ENCODE peak calls at places on chromosomes 6 and 20, in nine cellular contexts. A is CD4-positive, alpha-beta memory T cell; P is GM23338; H is cardiac muscle cell; Z is thoracic aorta; D is left ventricle myocardium inferior; E is IMR-90; R is CD8-positive, alpha-beta memory T cell; N is lower lobe of right lung. U is an unnamed sample.
A peak's percentile ranks its signal among the peaks of the same experiment; 100 is the strongest.

GRCh38 chr6:8193541-8193940 is 91.2 kb upstream of the EEF1E1 start:
- DNase-seq in A (no peak), P (no peak), H (no peak), Z (no peak), D (no peak), E (peak; percentile 39), R (no peak), N (no peak), U (no peak)

GRCh38 chr6:163665464-163665863 is 250.9 kb downstream of the QKI start:
- DNase-seq in A (no peak), P (no peak), H (no peak), Z (no peak), D (no peak), E (no peak), R (no peak), N (no peak), U (no peak)

GRCh38 chr6:150898390-150899170 is 33.1 kb downstream of the MTHFD1L start:
- DNase-seq in A (no peak), P (no peak), H (no peak), Z (no peak), D (no peak), E (peak; percentile 57), R (no peak), N (no peak), U (peak; percentile 74)

GRCh38 chr20:10696650-10697049 is 22.9 kb upstream of the JAG1 start:
- DNase-seq in A (no peak), P (peak; percentile 75), H (no peak), Z (no peak), D (no peak), E (no peak), R (no peak), N (no peak), U (no peak)

GRCh38 chr6:47701374-47701773 is 3.0 kb downstream of the ADGRF4 start:
- DNase-seq in A (no peak), P (no peak), H (no peak), Z (no peak), D (no peak), E (no peak), R (no peak), N (no peak), U (no peak)

GRCh38 chr6:125547320-125547843 is 202.1 kb upstream of the HEY2 start:
- DNase-seq in A (no peak), P (no peak), H (no peak), Z (no peak), D (no peak), E (no peak), R (no peak), N (no peak), U (peak; percentile 93)

GRCh38 chr20:38193586-38194105 is 28.6 kb upstream of the TGM2 start:
- DNase-seq in A (no peak), P (no peak), H (no peak), Z (no peak), D (no peak), E (no peak), R (no peak), N (no peak), U (no peak)

GRCh38 chr6:1313364-1313754 is 1.5 kb downstream of the FOXQ1 start:
- DNase-seq in A (no peak), P (peak; percentile 52), H (no peak), Z (no peak), D (no peak), E (no peak), R (no peak), N (no peak), U (no peak)

GRCh38 chr6:36607782-36608386 is 13.7 kb downstream of the SRSF3 start:
- DNase-seq in A (no peak), P (no peak), H (no peak), Z (no peak), D (no peak), E (no peak), R (no peak), N (no peak), U (no peak)

GRCh38 chr20:56788041-56788670 is 159.1 kb downstream of the TFAP2C start:
- DNase-seq in A (no peak), P (no peak), H (no peak), Z (no peak), D (no peak), E (peak; percentile 95), R (no peak), N (no peak), U (no peak)

GRCh38 chr20:38644588-38644987 is 43.0 kb downstream of the ARHGAP40 start:
- DNase-seq in A (no peak), P (no peak), H (no peak), Z (no peak), D (no peak), E (no peak), R (no peak), N (no peak), U (no peak)

GRCh38 chr20:3803854-3804253 is 7.7 kb downstream of the CDC25B start:
- DNase-seq in A (no peak), P (no peak), H (no peak), Z (no peak), D (no peak), E (no peak), R (no peak), N (peak; percentile 41), U (no peak)

GRCh38 chr6:3625980-3626533 is 125.5 kb downstream of the PXDC1 start:
- DNase-seq in A (no peak), P (no peak), H (no peak), Z (no peak), D (no peak), E (no peak), R (no peak), N (no peak), U (no peak)

GRCh38 chr20:58661298-58662141 is 10.4 kb downstream of the STX16 start:
- DNase-seq in A (peak; percentile 70), P (no peak), H (no peak), Z (no peak), D (no peak), E (no peak), R (peak; percentile 24), N (no peak), U (no peak)

GRCh38 chr6:69820438-69820837 is 23.6 kb upstream of the LMBRD1 start:
- DNase-seq in A (no peak), P (no peak), H (no peak), Z (no peak), D (no peak), E (no peak), R (no peak), N (no peak), U (no peak)

DNA sequence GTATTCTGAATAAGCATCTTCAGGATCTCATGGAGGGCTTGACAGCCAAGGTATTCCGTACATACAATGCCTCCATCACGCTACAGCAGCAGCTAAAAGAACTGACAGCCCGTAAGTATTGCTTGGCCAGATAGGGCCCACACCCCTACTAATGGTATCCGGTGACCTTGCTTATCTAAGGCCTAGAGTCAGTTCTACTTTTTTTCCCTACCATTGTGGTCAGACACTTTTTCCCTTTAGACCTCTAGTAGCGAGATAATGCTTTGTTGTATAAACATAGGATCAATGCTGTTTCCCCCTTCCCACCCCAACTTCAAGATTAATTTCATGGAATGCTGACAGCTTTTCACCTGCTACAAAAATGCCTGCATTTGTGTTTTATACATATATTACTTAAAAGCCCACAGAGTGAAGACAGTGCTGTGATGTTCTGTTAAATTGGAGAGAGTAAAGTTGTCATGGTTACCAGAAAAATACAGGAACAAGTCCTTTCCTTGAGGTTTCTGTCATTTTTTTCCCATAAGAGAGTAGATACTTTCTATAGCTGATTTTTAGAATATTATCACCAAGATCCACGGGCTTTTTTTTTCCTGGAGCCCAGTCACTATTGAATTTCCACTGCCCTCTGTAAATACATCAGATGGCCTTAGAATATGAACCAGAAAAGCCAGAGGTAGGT is 20.9 kb upstream of the PLCG1 start:
- DNase-seq in A (no peak), P (no peak), H (no peak), Z (no peak), D (no peak), E (no peak), R (no peak), N (no peak), U (no peak)
- H3K36me3 ChIP-seq in A (peaks cover 74% of the 10 kb centered on the region), P (peaks cover 83% of the 10 kb centered on the region), H (peaks cover 83% of the 10 kb centered on the region), Z (peaks cover 52% of the 10 kb centered on the region), D (peaks cover 100% of the 10 kb centered on the region), E (peaks cover 70% of the 10 kb centered on the region), R (peaks cover 65% of the 10 kb centered on the region), N (peaks cover 98% of the 10 kb centered on the region), U (peaks cover 92% of the 10 kb centered on the region)

GRCh38 chr6:107928984-107929383 is 29.0 kb downstream of the SEC63 start:
- DNase-seq in A (no peak), P (no peak), H (no peak), Z (no peak), D (no peak), E (no peak), R (no peak), N (no peak), U (no peak)
- H3K36me3 ChIP-seq in A (peaks cover 4% of the 10 kb centered on the region), P (peaks cover 4% of the 10 kb centered on the region), H (no peaks in the 10 kb centered on the region), Z (no peaks in the 10 kb centered on the region), D (peaks cover 7% of the 10 kb centered on the region), E (peaks cover 6% of the 10 kb centered on the region), R (no peaks in the 10 kb centered on the region), N (peaks cover 9% of the 10 kb centered on the region), U (peaks cover 63% of the 10 kb centered on the region)

GRCh38 chr20:61299088-61299487 is 47.0 kb downstream of the CDH4 start:
- DNase-seq in A (no peak), P (no peak), H (no peak), Z (no peak), D (no peak), E (no peak), R (no peak), N (no peak), U (no peak)

GRCh38 chr20:61300741-61301140 is 48.7 kb downstream of the CDH4 start:
- DNase-seq in A (no peak), P (no peak), H (no peak), Z (no peak), D (no peak), E (no peak), R (no peak), N (no peak), U (no peak)

GRCh38 chr20:61297981-61298380 is 45.9 kb downstream of the CDH4 start:
- DNase-seq in A (no peak), P (no peak), H (no peak), Z (no peak), D (no peak), E (peak; percentile 35), R (no peak), N (no peak), U (no peak)

GRCh38 chr20:61300293-61300692 is 48.2 kb downstream of the CDH4 start:
- DNase-seq in A (no peak), P (no peak), H (no peak), Z (no peak), D (no peak), E (no peak), R (no peak), N (no peak), U (no peak)

DNA sequence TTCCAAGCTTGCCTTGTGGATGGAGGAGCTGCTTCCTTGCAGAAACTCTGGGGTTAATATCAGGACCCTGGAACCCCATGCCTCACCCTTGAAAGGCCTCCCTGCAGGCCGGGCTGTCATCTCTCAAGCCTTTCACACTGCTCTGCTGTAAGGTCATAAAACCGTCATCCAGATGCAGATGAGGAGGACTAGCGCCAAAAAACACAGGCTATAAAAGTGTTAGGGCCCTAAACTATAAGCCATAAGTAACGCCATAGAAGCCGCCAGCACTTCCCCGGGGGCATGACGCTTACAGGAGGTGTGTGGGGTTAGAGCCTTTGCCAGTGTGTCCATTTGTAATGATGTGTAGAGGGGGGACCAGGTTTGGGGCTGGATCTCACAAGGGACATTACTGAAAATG is 47.6 kb downstream of the CDH4 start:
- DNase-seq in A (no peak), P (no peak), H (no peak), Z (no peak), D (no peak), E (no peak), R (no peak), N (no peak), U (no peak)
- H3K36me3 ChIP-seq in A (no peaks in the 10 kb centered on the region), P (no peaks in the 10 kb centered on the region), H (no peaks in the 10 kb centered on the region), Z (no peaks in the 10 kb centered on the region), D (no peaks in the 10 kb centered on the region), E (no peaks in the 10 kb centered on the region), R (no peaks in the 10 kb centered on the region), N (no peaks in the 10 kb centered on the region), U (no peaks in the 10 kb centered on the region)

GRCh38 chr6:13575377-13575775 is 975 bp downstream of the SIRT5 start:
- DNase-seq in A (no peak), P (no peak), H (no peak), Z (no peak), D (no peak), E (no peak), R (no peak), N (no peak), U (no peak)
- H3K36me3 ChIP-seq in A (no peaks in the 10 kb centered on the region), P (no peaks in the 10 kb centered on the region), H (no peaks in the 10 kb centered on the region), Z (peaks cover 2% of the 10 kb centered on the region), D (peaks cover 7% of the 10 kb centered on the region), E (peaks cover 2% of the 10 kb centered on the region), R (no peaks in the 10 kb centered on the region), N (peaks cover 7% of the 10 kb centered on the region), U (peaks cover 4% of the 10 kb centered on the region)